ENCODE peak calls at places on chromosomes 6 and 20, in nine cellular contexts. A is dorsolateral prefrontal cortex, H is HepG2, N is A549, P is substantia nigra, X is cardiac muscle cell, F is breast epithelium, J is psoas muscle, B is fibroblast of lung. D is an unnamed sample.

GRCh38 chr6:162709431-162709830 is 18.1 kb downstream of the PRKN start:
- DNase-seq in A (no peak), H (no peak), N (no peak), P (no peak), X (no peak), F (no peak), J (no peak), B (no peak), D (no peak)

GRCh38 chr6:159473844-159474243 is 219.2 kb downstream of the SOD2 start:
- DNase-seq in A (no peak), H (no peak), N (no peak), P (no peak), X (no peak), F (no peak), J (no peak), B (peak), D (no peak)

GRCh38 chr6:14082287-14082686 is 35.3 kb upstream of the CD83 start:
- DNase-seq in A (no peak), H (no peak), N (no peak), P (no peak), X (no peak), F (no peak), J (no peak), B (no peak), D (no peak)

GRCh38 chr20:7695622-7696021 is 244.6 kb downstream of the HAO1 start:
- DNase-seq in A (no peak), H (no peak), N (no peak), P (no peak), X (peak), F (no peak), J (no peak), B (no peak), D (no peak)

GRCh38 chr6:148965287-148965686 is 218.5 kb downstream of the UST start:
- DNase-seq in A (no peak), H (no peak), N (no peak), P (no peak), X (peak), F (no peak), J (peak), B (no peak), D (no peak)

GRCh38 chr6:33421344-33421643 is 1.4 kb downstream of the SYNGAP1 start:
- DNase-seq in A (no peak), H (no peak), N (no peak), P (no peak), X (no peak), F (no peak), J (no peak), B (no peak), D (no peak)

GRCh38 chr6:124466949-124467348 is 495.3 kb upstream of the RNF217 start:
- DNase-seq in A (no peak), H (no peak), N (no peak), P (no peak), X (no peak), F (no peak), J (no peak), B (no peak), D (no peak)

GRCh38 chr20:59004763-59005522 is 2.1 kb downstream of the CTSZ start:
- DNase-seq in A (no peak), H (peak), N (no peak), P (peak), X (no peak), F (peak), J (peak), B (no peak), D (no peak)

GRCh38 chr6:88983532-88983931 is 20.1 kb upstream of the RNGTT start:
- DNase-seq in A (no peak), H (no peak), N (peak), P (peak), X (peak), F (no peak), J (no peak), B (peak), D (no peak)

GRCh38 chr6:37122861-37123260 is 47.1 kb upstream of the PIM1 start:
- DNase-seq in A (no peak), H (no peak), N (no peak), P (no peak), X (no peak), F (no peak), J (no peak), B (no peak), D (no peak)

GRCh38 chr6:154386848-154387717 is 30.5 kb upstream of the IPCEF1 start:
- DNase-seq in A (no peak), H (peak), N (peak), P (no peak), X (peak), F (no peak), J (no peak), B (peak), D (no peak)

GRCh38 chr6:49463612-49463967 is 420 bp downstream of the CENPQ start:
- DNase-seq in A (no peak), H (no peak), N (no peak), P (no peak), X (no peak), F (no peak), J (no peak), B (no peak), D (no peak)

GRCh38 chr6:85354761-85355618 is 94.9 kb upstream of the NT5E start:
- DNase-seq in A (peak), H (peak), N (peak), P (peak), X (peak), F (peak), J (peak), B (peak), D (peak)

GRCh38 chr6:93416575-93417420 is 2.6 kb downstream of the EPHA7 start:
- DNase-seq in A (peak), H (no peak), N (peak), P (peak), X (peak), F (peak), J (peak), B (peak), D (peak)

GRCh38 chr6:131946404-131946991 is 4.7 kb downstream of the CCN2 start:
- DNase-seq in A (no peak), H (peak), N (peak), P (no peak), X (peak), F (no peak), J (no peak), B (peak), D (no peak)

GRCh38 chr6:117346142-117346930 is 79.4 kb downstream of the ROS1 start:
- DNase-seq in A (no peak), H (peak), N (no peak), P (no peak), X (peak), F (no peak), J (no peak), B (peak), D (no peak)

GRCh38 chr6:80610821-80611220 is 504.4 kb downstream of the BCKDHB start:
- DNase-seq in A (no peak), H (no peak), N (peak), P (no peak), X (peak), F (no peak), J (no peak), B (peak), D (no peak)

GRCh38 chr20:46648903-46649649 is 2.2 kb downstream of the SLC13A3 start:
- DNase-seq in A (no peak), H (peak), N (no peak), P (no peak), X (no peak), F (no peak), J (no peak), B (no peak), D (no peak)

GRCh38 chr6:24689964-24690363 is 23.1 kb downstream of the ACOT13 start:
- DNase-seq in A (no peak), H (no peak), N (no peak), P (no peak), X (no peak), F (no peak), J (no peak), B (no peak), D (no peak)

GRCh38 chr20:21048841-21049273 is 57.3 kb downstream of the LINC00237 start:
- DNase-seq in A (no peak), H (peak), N (peak), P (no peak), X (peak), F (no peak), J (peak), B (no peak), D (no peak)

GRCh38 chr6:10733151-10733715 is 10.4 kb downstream of the TMEM14C start:
- DNase-seq in A (no peak), H (no peak), N (no peak), P (no peak), X (no peak), F (no peak), J (no peak), B (no peak), D (no peak)

GRCh38 chr20:62605236-62605948 is 36.9 kb upstream of the SLCO4A1 start:
- DNase-seq in A (no peak), H (no peak), N (no peak), P (no peak), X (no peak), F (no peak), J (no peak), B (no peak), D (no peak)

GRCh38 chr6:53244958-53245357 is 96.3 kb upstream of the GCM1 start:
- DNase-seq in A (no peak), H (no peak), N (no peak), P (no peak), X (no peak), F (no peak), J (no peak), B (no peak), D (no peak)

GRCh38 chr6:19719691-19720127 is 117.5 kb upstream of the ID4 start:
- DNase-seq in A (no peak), H (no peak), N (no peak), P (no peak), X (peak), F (no peak), J (no peak), B (peak), D (no peak)

GRCh38 chr6:139249387-139249786 is 42.4 kb downstream of the TXLNB start:
- DNase-seq in A (no peak), H (no peak), N (no peak), P (no peak), X (peak), F (no peak), J (no peak), B (no peak), D (peak)

GRCh38 chr6:26172496-26172958 is 85.3 kb downstream of the HFE start:
- DNase-seq in A (no peak), H (no peak), N (no peak), P (peak), X (peak), F (no peak), J (no peak), B (peak), D (no peak)

GRCh38 chr20:2946988-2947961 is 74.0 kb downstream of the PTPRA start:
- DNase-seq in A (no peak), H (peak), N (peak), P (peak), X (peak), F (no peak), J (no peak), B (peak), D (peak)

GRCh38 chr20:14597206-14597715 is 259.8 kb upstream of the FLRT3 start:
- DNase-seq in A (no peak), H (no peak), N (no peak), P (no peak), X (no peak), F (no peak), J (no peak), B (peak), D (no peak)

GRCh38 chr20:64225166-64225595 is 30.4 kb upstream of the PCMTD2 start:
- DNase-seq in A (no peak), H (no peak), N (no peak), P (no peak), X (no peak), F (no peak), J (no peak), B (no peak), D (no peak)

GRCh38 chr20:64225828-64226598 is 29.5 kb upstream of the PCMTD2 start:
- DNase-seq in A (no peak), H (no peak), N (no peak), P (no peak), X (no peak), F (no peak), J (no peak), B (no peak), D (no peak)

GRCh38 chr20:64223526-64224067 is 32.0 kb upstream of the PCMTD2 start:
- DNase-seq in A (no peak), H (peak), N (no peak), P (peak), X (peak), F (no peak), J (peak), B (peak), D (no peak)

GRCh38 chr20:64222851-64223525 is 32.6 kb upstream of the PCMTD2 start:
- DNase-seq in A (no peak), H (no peak), N (no peak), P (no peak), X (no peak), F (no peak), J (no peak), B (no peak), D (no peak)

DNA sequence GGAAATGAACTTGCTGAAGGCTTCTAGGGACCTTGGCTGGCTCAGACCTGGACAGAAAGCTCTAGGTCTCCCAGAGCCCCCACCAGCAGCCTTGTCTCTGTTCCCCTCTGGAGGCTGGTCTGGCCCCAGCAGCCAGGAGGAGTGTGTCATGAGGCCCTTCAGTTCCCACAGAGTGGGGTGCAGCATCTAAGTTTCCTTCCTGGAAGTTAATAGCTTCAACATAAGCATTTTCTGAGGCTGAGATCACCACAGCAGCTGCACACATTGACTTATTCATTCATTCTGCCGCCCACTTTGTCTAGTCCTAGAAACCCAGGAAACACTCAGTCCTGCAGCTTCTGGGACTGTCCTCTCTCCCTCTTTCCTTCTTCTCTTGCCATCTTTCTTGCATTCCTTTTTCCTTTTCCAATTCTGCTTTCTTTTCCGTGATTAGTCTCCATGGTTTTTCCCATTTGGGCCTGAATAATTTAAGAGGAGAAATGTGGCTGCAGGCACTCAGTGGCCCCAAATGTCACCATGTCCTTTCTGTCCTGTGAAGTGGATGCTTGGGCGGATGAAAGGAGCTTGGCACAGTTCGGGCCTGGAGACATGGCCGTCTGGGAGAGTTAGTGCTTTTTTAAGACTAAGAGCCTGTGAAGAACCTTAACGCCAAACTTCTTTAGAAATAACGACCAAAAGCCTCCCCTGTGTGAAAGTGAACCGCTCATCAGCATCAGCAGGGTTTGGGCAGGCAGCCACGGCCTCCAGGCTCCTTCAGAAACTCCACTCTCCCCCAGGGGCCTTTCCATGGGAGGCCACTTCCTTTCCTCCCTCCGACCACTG is 31.0 kb upstream of the PCMTD2 start:
- DNase-seq in A (no peak), H (no peak), N (no peak), P (no peak), X (peak), F (no peak), J (no peak), B (peak), D (no peak)
- H3K27ac ChIP-seq in A (no peak), H (no peak), N (no peak), P (no peak), X (no peak), F (no peak), J (no peak), B (peak), D (no peak)

GRCh38 chr20:48308882-48309281 is 518.9 kb downstream of the PREX1 start:
- DNase-seq in A (no peak), H (no peak), N (no peak), P (no peak), X (no peak), F (no peak), J (no peak), B (no peak), D (no peak)
- H3K27ac ChIP-seq in A (no peak), H (no peak), N (no peak), P (no peak), X (no peak), F (no peak), J (no peak), B (no peak), D (no peak)

GRCh38 chr20:31821427-31821826 is 2.3 kb downstream of the MYLK2 start:
- DNase-seq in A (no peak), H (no peak), N (no peak), P (no peak), X (no peak), F (no peak), J (peak), B (no peak), D (no peak)
- H3K27ac ChIP-seq in A (no peak), H (no peak), N (peak), P (no peak), X (no peak), F (no peak), J (peak), B (no peak), D (no peak)

GRCh38 chr6:152098683-152099082 is 291.2 kb downstream of the ESR1 start:
- DNase-seq in A (no peak), H (no peak), N (no peak), P (no peak), X (no peak), F (no peak), J (no peak), B (no peak), D (no peak)

GRCh38 chr6:152094276-152094675 is 286.8 kb downstream of the ESR1 start:
- DNase-seq in A (no peak), H (no peak), N (no peak), P (no peak), X (no peak), F (no peak), J (no peak), B (no peak), D (no peak)

GRCh38 chr6:152099816-152100618 is 292.5 kb downstream of the ESR1 start:
- DNase-seq in A (no peak), H (no peak), N (no peak), P (no peak), X (peak), F (no peak), J (peak), B (peak), D (no peak)

GRCh38 chr6:152094992-152095592 is 287.6 kb downstream of the ESR1 start:
- DNase-seq in A (no peak), H (peak), N (peak), P (no peak), X (peak), F (no peak), J (peak), B (peak), D (no peak)

GRCh38 chr6:152096863-152097496 is 289.5 kb downstream of the ESR1 start:
- DNase-seq in A (no peak), H (no peak), N (peak), P (no peak), X (peak), F (no peak), J (no peak), B (peak), D (no peak)
- H3K27ac ChIP-seq in A (no peak), H (no peak), N (peak), P (no peak), X (peak), F (peak), J (peak), B (peak), D (no peak)

D was measured in caudate nucleus.